ENCODE peak calls at places on chromosome 20, in four cellular contexts. One of them, this sample, is unnamed.

GRCh38 chr20:62624325-62624690 is 18.0 kb upstream of the SLCO4A1 start:
- DNase-seq in A549: no peak
- DNase-seq in HepG2: peak
- DNase-seq in SK-N-SH: no peak
- DNase-seq in this sample: no peak

GRCh38 chr20:12358006-12358654 is 440.4 kb downstream of the BTBD3 start:
- DNase-seq in A549: peak
- DNase-seq in HepG2: no peak
- DNase-seq in SK-N-SH: no peak
- DNase-seq in this sample: no peak

GRCh38 chr20:19338960-19339359 is 126.5 kb downstream of the SLC24A3 start:
- DNase-seq in A549: no peak
- DNase-seq in HepG2: no peak
- DNase-seq in SK-N-SH: no peak
- DNase-seq in this sample: no peak

GRCh38 chr20:34562643-34563042 is 4.1 kb downstream of the MAP1LC3A start:
- DNase-seq in A549: peak
- DNase-seq in HepG2: peak
- DNase-seq in SK-N-SH: peak
- DNase-seq in this sample: no peak

GRCh38 chr20:63979221-63979548 is 257 bp downstream of the SAMD10 start:
- DNase-seq in A549: no peak
- DNase-seq in HepG2: no peak
- DNase-seq in SK-N-SH: no peak
- DNase-seq in this sample: no peak

GRCh38 chr20:6575912-6576391 is 191.5 kb upstream of the BMP2 start:
- DNase-seq in A549: no peak
- DNase-seq in HepG2: peak
- DNase-seq in SK-N-SH: peak
- DNase-seq in this sample: peak

GRCh38 chr20:62117658-62118057 is 4.6 kb upstream of the LSM14B start:
- DNase-seq in A549: no peak
- DNase-seq in HepG2: no peak
- DNase-seq in SK-N-SH: no peak
- DNase-seq in this sample: no peak

GRCh38 chr20:13232999-13233398 is 11.9 kb downstream of the ISM1 start:
- DNase-seq in A549: no peak
- DNase-seq in HepG2: no peak
- DNase-seq in SK-N-SH: no peak
- DNase-seq in this sample: no peak

GRCh38 chr20:59670786-59671492 is 66.6 kb downstream of the PHACTR3 start:
- DNase-seq in A549: no peak
- DNase-seq in HepG2: no peak
- DNase-seq in SK-N-SH: no peak
- DNase-seq in this sample: no peak

GRCh38 chr20:23832775-23833508 is 6.4 kb upstream of the CST2 start:
- DNase-seq in A549: no peak
- DNase-seq in HepG2: no peak
- DNase-seq in SK-N-SH: no peak
- DNase-seq in this sample: no peak

GRCh38 chr20:58128635-58129625 is 99.5 kb downstream of the ANKRD60 start:
- DNase-seq in A549: no peak
- DNase-seq in HepG2: no peak
- DNase-seq in SK-N-SH: no peak
- DNase-seq in this sample: no peak

GRCh38 chr20:12896180-12896579 is 112.6 kb upstream of the SPTLC3 start:
- DNase-seq in A549: no peak
- DNase-seq in HepG2: no peak
- DNase-seq in SK-N-SH: no peak
- DNase-seq in this sample: no peak

GRCh38 chr20:57647006-57647932 is 27.0 kb upstream of the ZBP1 start:
- DNase-seq in A549: no peak
- DNase-seq in HepG2: no peak
- DNase-seq in SK-N-SH: peak
- DNase-seq in this sample: no peak

GRCh38 chr20:51541189-51542032 is 1.1 kb downstream of the NFATC2 start:
- DNase-seq in A549: no peak
- DNase-seq in HepG2: peak
- DNase-seq in SK-N-SH: no peak
- DNase-seq in this sample: no peak

GRCh38 chr20:49288784-49289696 is 11.2 kb upstream of the ZNFX1 start:
- DNase-seq in A549: no peak
- DNase-seq in HepG2: no peak
- DNase-seq in SK-N-SH: no peak
- DNase-seq in this sample: no peak

GRCh38 chr20:35111141-35111888 is 18.7 kb upstream of the TRPC4AP start:
- DNase-seq in A549: no peak
- DNase-seq in HepG2: no peak
- DNase-seq in SK-N-SH: no peak
- DNase-seq in this sample: no peak

GRCh38 chr20:63520594-63520938 is at the start of gene PPDPF:
- DNase-seq in A549: peak
- DNase-seq in HepG2: no peak
- DNase-seq in SK-N-SH: peak
- DNase-seq in this sample: no peak

GRCh38 chr20:57439432-57439831 is 48.2 kb downstream of the RBM38 start:
- DNase-seq in A549: peak
- DNase-seq in HepG2: no peak
- DNase-seq in SK-N-SH: no peak
- DNase-seq in this sample: no peak

GRCh38 chr20:24093666-24094065 is 105.1 kb upstream of the GGTLC1 start:
- DNase-seq in A549: no peak
- DNase-seq in HepG2: no peak
- DNase-seq in SK-N-SH: no peak
- DNase-seq in this sample: no peak

GRCh38 chr20:10171864-10172751 is 46.5 kb upstream of the SNAP25 start:
- DNase-seq in A549: peak
- DNase-seq in HepG2: no peak
- DNase-seq in SK-N-SH: peak
- DNase-seq in this sample: no peak

DNA sequence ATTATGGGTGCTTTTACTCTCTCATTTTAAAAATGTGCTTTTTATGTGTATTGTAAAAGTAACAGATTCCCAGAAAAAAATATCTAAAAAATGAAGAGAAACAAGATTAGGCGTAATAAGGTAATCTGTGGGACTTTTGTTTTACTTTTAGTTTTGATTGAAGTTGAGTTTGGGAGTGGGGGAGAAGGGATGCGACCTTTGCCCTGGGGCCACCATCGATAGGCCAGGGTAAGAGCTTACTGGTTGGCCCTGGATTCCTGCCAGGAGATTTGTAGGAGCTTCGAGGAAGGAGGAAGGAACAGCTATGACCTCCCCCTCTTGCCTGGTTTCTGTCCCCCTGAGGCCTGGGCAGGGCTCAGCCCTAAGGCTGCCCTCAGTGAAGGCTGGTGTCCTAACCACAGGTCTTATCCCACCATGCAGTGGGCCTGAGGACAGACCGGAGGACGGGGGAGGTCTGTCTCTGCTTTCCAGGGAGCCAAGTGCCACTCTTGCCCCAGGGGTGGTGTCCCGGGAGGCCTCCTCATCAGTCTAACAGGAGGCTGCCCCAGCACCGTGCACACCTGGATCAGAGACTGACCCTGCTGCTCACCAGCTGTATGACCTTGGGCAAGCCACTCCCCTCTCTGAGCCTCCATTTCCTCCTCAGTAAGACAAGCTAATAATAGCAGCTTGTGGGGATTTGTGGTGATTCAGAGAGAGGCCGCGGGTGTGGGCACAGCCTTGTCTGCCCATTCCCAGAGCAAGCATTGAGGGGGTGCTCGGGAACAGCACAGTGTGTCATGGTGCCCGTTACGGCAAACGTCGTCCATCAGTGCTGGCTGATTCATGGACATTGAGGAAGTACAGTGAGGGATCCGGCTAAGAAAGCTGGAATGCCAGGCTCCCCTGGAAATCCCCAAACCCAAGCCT is 21.2 kb downstream of the TGM2 start:
- DNase-seq in A549: peak
- DNase-seq in HepG2: peak
- DNase-seq in SK-N-SH: peak
- DNase-seq in this sample: no peak
- TF ChIP-seq REST in A549: no peak
- TF ChIP-seq REST in HepG2: no peak
- TF ChIP-seq REST in SK-N-SH: peak
- TF ChIP-seq REST in this sample: no peak

GRCh38 chr20:8291873-8292272 is 159.8 kb downstream of the PLCB1 start:
- DNase-seq in A549: no peak
- DNase-seq in HepG2: no peak
- DNase-seq in SK-N-SH: no peak
- DNase-seq in this sample: no peak

GRCh38 chr20:8291200-8291599 is 159.1 kb downstream of the PLCB1 start:
- DNase-seq in A549: no peak
- DNase-seq in HepG2: no peak
- DNase-seq in SK-N-SH: no peak
- DNase-seq in this sample: no peak

GRCh38 chr20:8292793-8293192 is 160.7 kb downstream of the PLCB1 start:
- DNase-seq in A549: no peak
- DNase-seq in HepG2: no peak
- DNase-seq in SK-N-SH: no peak
- DNase-seq in this sample: no peak

GRCh38 chr20:8293791-8294190 is 161.7 kb downstream of the PLCB1 start:
- DNase-seq in A549: no peak
- DNase-seq in HepG2: no peak
- DNase-seq in SK-N-SH: no peak
- DNase-seq in this sample: no peak
- TF ChIP-seq PBX3 in A549: no peak
- TF ChIP-seq PBX3 in HepG2: no peak
- TF ChIP-seq PBX3 in SK-N-SH: no peak
- TF ChIP-seq PBX3 in this sample: no peak

DNA sequence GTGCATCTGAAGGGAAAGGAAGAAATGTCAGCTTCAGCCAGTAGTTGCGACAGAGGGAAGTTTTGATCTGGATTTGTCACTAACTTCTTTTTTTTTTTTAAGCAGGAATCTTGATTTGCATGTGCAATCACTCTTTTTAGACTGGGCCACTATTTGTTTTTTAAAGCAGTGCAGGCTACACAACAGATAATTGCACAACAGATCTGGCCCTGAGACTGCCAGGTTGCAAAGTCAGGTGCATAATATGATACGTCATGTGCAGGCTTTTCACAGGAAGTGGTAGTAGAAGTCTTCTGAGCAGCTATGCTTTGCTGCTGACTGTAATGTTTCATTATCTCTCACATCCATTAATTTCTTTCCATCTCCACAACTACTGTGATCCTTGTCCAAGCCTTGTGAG is 13.5 kb downstream of the PFDN4 start:
- DNase-seq in A549: no peak
- DNase-seq in HepG2: no peak
- DNase-seq in SK-N-SH: no peak
- DNase-seq in this sample: no peak
- TF ChIP-seq REST in A549: no peak
- TF ChIP-seq REST in HepG2: no peak
- TF ChIP-seq REST in SK-N-SH: no peak
- TF ChIP-seq REST in this sample: no peak

GRCh38 chr20:14991023-14991422 is 653.6 kb upstream of the FLRT3 start:
- DNase-seq in A549: peak
- DNase-seq in HepG2: peak
- DNase-seq in SK-N-SH: no peak
- DNase-seq in this sample: no peak
- TF ChIP-seq PBX3 in A549: no peak
- TF ChIP-seq PBX3 in HepG2: no peak
- TF ChIP-seq PBX3 in SK-N-SH: no peak
- TF ChIP-seq PBX3 in this sample: no peak

GRCh38 chr20:39990692-39991091 is 698.3 kb downstream of the MAFB start:
- DNase-seq in A549: no peak
- DNase-seq in HepG2: no peak
- DNase-seq in SK-N-SH: no peak
- DNase-seq in this sample: no peak

GRCh38 chr20:39988991-39989390 is 700.0 kb downstream of the MAFB start:
- DNase-seq in A549: no peak
- DNase-seq in HepG2: no peak
- DNase-seq in SK-N-SH: no peak
- DNase-seq in this sample: no peak

GRCh38 chr20:39993737-39994136 is 695.3 kb downstream of the MAFB start:
- DNase-seq in A549: no peak
- DNase-seq in HepG2: no peak
- DNase-seq in SK-N-SH: no peak
- DNase-seq in this sample: no peak
- TF ChIP-seq REST in A549: no peak
- TF ChIP-seq REST in HepG2: no peak
- TF ChIP-seq REST in SK-N-SH: no peak
- TF ChIP-seq REST in this sample: no peak

DNA sequence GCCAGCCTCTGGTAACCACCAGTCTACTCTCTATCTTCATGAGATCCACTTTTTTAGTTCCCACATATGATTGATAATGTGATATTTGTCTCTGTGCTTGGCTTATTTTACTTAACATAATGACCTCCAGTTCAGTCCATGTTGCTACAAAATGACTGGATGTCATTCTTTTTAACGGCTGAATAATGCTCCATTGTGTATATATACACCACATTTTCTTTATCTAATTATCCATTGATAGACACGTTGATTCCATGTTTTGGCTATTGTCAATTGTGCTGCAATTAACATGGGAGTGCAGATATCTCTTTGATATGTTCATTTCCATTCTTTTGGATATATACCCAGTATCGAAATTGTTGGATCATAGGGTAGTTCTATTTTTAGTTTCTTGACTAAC is 89.3 kb downstream of the ATRN start:
- DNase-seq in A549: no peak
- DNase-seq in HepG2: no peak
- DNase-seq in SK-N-SH: no peak
- DNase-seq in this sample: no peak
- TF ChIP-seq PBX3 in A549: no peak
- TF ChIP-seq PBX3 in HepG2: no peak
- TF ChIP-seq PBX3 in SK-N-SH: no peak
- TF ChIP-seq PBX3 in this sample: no peak

GRCh38 chr20:36309643-36310042 is 3.5 kb downstream of the DLGAP4 start:
- DNase-seq in A549: no peak
- DNase-seq in HepG2: no peak
- DNase-seq in SK-N-SH: no peak
- DNase-seq in this sample: no peak
- TF ChIP-seq REST in A549: no peak
- TF ChIP-seq REST in HepG2: no peak
- TF ChIP-seq REST in SK-N-SH: no peak
- TF ChIP-seq REST in this sample: no peak

DNA sequence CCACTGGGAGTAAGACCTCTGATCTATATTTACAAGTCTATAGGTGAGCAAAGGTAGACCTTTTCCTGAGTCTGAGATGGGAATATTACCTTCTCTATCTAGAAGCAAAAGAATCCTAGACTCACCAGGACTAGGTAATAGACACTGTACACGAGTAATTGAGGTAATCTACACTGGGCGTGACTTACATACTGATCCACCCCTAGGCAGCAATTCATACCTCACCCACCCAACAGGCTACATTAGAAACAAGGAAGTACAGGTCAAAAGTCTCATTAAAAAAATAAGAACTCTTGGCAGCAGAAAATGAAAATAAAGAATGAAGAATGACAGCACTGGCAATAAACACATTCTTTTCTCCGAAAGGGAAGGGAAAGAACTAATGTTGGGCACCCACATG is 7.6 kb downstream of the CSNK2A1 start:
- DNase-seq in A549: no peak
- DNase-seq in HepG2: no peak
- DNase-seq in SK-N-SH: no peak
- DNase-seq in this sample: no peak
- TF ChIP-seq PBX3 in A549: no peak
- TF ChIP-seq PBX3 in HepG2: no peak
- TF ChIP-seq PBX3 in SK-N-SH: no peak
- TF ChIP-seq PBX3 in this sample: no peak

This sample was measured in GM12878.